ENCODE peak calls at places on chromosome X, in seven cellular contexts. One of them, this sample, is unnamed. For H3K36me3 and H3K27me3, the result is how much of the 10 kb centered on the place peaks cover.

GRCh38 chrX:132664273-132664672 is 175.4 kb upstream of the MBNL3 start:
- DNase-seq in thoracic aorta: no peak
- DNase-seq in BE2C: no peak
- DNase-seq in lung: no peak
- DNase-seq in tibial artery: no peak
- DNase-seq in HCT116: no peak
- DNase-seq in PC-3: no peak
- DNase-seq in this sample: no peak

GRCh38 chrX:68827256-68827655 is 1.6 kb upstream of the EFNB1 start:
- DNase-seq in thoracic aorta: no peak
- DNase-seq in HCT116: no peak
- DNase-seq in PC-3: no peak
- DNase-seq in tibial artery: no peak
- DNase-seq in lung: peak
- DNase-seq in BE2C: no peak
- DNase-seq in this sample: no peak

GRCh38 chrX:153460826-153461225 is 9.6 kb downstream of the HAUS7 start:
- DNase-seq in lung: no peak
- DNase-seq in tibial artery: no peak
- DNase-seq in thoracic aorta: no peak
- DNase-seq in BE2C: peak
- DNase-seq in HCT116: no peak
- DNase-seq in PC-3: peak
- DNase-seq in this sample: no peak

GRCh38 chrX:153772608-153773217 is 8.1 kb upstream of the SRPK3 start:
- DNase-seq in tibial artery: no peak
- DNase-seq in PC-3: no peak
- DNase-seq in thoracic aorta: no peak
- DNase-seq in BE2C: no peak
- DNase-seq in HCT116: no peak
- DNase-seq in lung: no peak
- DNase-seq in this sample: no peak

GRCh38 chrX:74613350-74614192 is 853 bp downstream of the RLIM start:
- DNase-seq in thoracic aorta: no peak
- DNase-seq in HCT116: no peak
- DNase-seq in PC-3: peak
- DNase-seq in tibial artery: peak
- DNase-seq in lung: no peak
- DNase-seq in BE2C: peak
- DNase-seq in this sample: no peak

GRCh38 chrX:27924261-27924660 is 57.0 kb downstream of the DCAF8L1 start:
- DNase-seq in tibial artery: no peak
- DNase-seq in PC-3: peak
- DNase-seq in thoracic aorta: no peak
- DNase-seq in lung: no peak
- DNase-seq in BE2C: no peak
- DNase-seq in HCT116: no peak
- DNase-seq in this sample: no peak

GRCh38 chrX:49053223-49054072 is 5.4 kb upstream of the CCDC120 start:
- DNase-seq in thoracic aorta: no peak
- DNase-seq in lung: peak
- DNase-seq in BE2C: peak
- DNase-seq in PC-3: peak
- DNase-seq in HCT116: no peak
- DNase-seq in tibial artery: no peak
- DNase-seq in this sample: no peak

GRCh38 chrX:74492720-74493201 is 71.5 kb downstream of the SLC16A2 start:
- DNase-seq in HCT116: no peak
- DNase-seq in BE2C: peak
- DNase-seq in thoracic aorta: no peak
- DNase-seq in tibial artery: no peak
- DNase-seq in lung: no peak
- DNase-seq in PC-3: no peak
- DNase-seq in this sample: no peak

GRCh38 chrX:154378059-154378798 is 866 bp upstream of the EMD start:
- DNase-seq in HCT116: no peak
- DNase-seq in PC-3: peak
- DNase-seq in lung: peak
- DNase-seq in tibial artery: peak
- DNase-seq in BE2C: peak
- DNase-seq in thoracic aorta: no peak
- DNase-seq in this sample: no peak

GRCh38 chrX:9562851-9563250 is 98.0 kb downstream of the TBL1X start:
- DNase-seq in tibial artery: peak
- DNase-seq in lung: no peak
- DNase-seq in PC-3: peak
- DNase-seq in thoracic aorta: no peak
- DNase-seq in HCT116: no peak
- DNase-seq in BE2C: no peak
- DNase-seq in this sample: peak

GRCh38 chrX:1542994-1543725 is 6.2 kb upstream of the P2RY8 start:
- DNase-seq in HCT116: no peak
- DNase-seq in thoracic aorta: no peak
- DNase-seq in BE2C: no peak
- DNase-seq in tibial artery: no peak
- DNase-seq in PC-3: no peak
- DNase-seq in lung: no peak
- DNase-seq in this sample: no peak

GRCh38 chrX:124098089-124098488 is 136.6 kb downstream of the STAG2 start:
- DNase-seq in PC-3: peak
- DNase-seq in tibial artery: no peak
- DNase-seq in thoracic aorta: no peak
- DNase-seq in lung: no peak
- DNase-seq in BE2C: no peak
- DNase-seq in HCT116: no peak
- DNase-seq in this sample: no peak

GRCh38 chrX:69493193-69493592 is 10.9 kb upstream of the NALF2 start:
- DNase-seq in PC-3: peak
- DNase-seq in lung: no peak
- DNase-seq in BE2C: peak
- DNase-seq in tibial artery: no peak
- DNase-seq in HCT116: peak
- DNase-seq in thoracic aorta: no peak
- DNase-seq in this sample: no peak

GRCh38 chrX:136193771-136194170 is 46.4 kb downstream of the FHL1 start:
- DNase-seq in thoracic aorta: no peak
- DNase-seq in BE2C: no peak
- DNase-seq in HCT116: no peak
- DNase-seq in tibial artery: no peak
- DNase-seq in PC-3: no peak
- DNase-seq in lung: no peak
- DNase-seq in this sample: no peak

GRCh38 chrX:110847334-110847733 is 51.7 kb upstream of the CHRDL1 start:
- DNase-seq in tibial artery: no peak
- DNase-seq in PC-3: peak
- DNase-seq in lung: no peak
- DNase-seq in BE2C: no peak
- DNase-seq in thoracic aorta: no peak
- DNase-seq in HCT116: peak
- DNase-seq in this sample: no peak

GRCh38 chrX:136209016-136209738 is 42.0 kb downstream of the MAP7D3 start:
- DNase-seq in thoracic aorta: no peak
- DNase-seq in BE2C: peak
- DNase-seq in lung: no peak
- DNase-seq in PC-3: peak
- DNase-seq in HCT116: no peak
- DNase-seq in tibial artery: peak
- DNase-seq in this sample: no peak

GRCh38 chrX:108264376-108264775 is 172.8 kb downstream of the ATG4A start:
- DNase-seq in BE2C: no peak
- DNase-seq in lung: no peak
- DNase-seq in tibial artery: no peak
- DNase-seq in HCT116: no peak
- DNase-seq in PC-3: no peak
- DNase-seq in thoracic aorta: no peak
- DNase-seq in this sample: no peak

GRCh38 chrX:69119122-69119521 is 46.1 kb downstream of the PJA1 start:
- DNase-seq in tibial artery: no peak
- DNase-seq in HCT116: no peak
- DNase-seq in PC-3: no peak
- DNase-seq in thoracic aorta: no peak
- DNase-seq in BE2C: no peak
- DNase-seq in lung: no peak
- DNase-seq in this sample: no peak

GRCh38 chrX:153059191-153060094 is 3.2 kb downstream of the PNMA3 start:
- DNase-seq in tibial artery: no peak
- DNase-seq in PC-3: no peak
- DNase-seq in HCT116: no peak
- DNase-seq in thoracic aorta: no peak
- DNase-seq in lung: no peak
- DNase-seq in BE2C: no peak
- DNase-seq in this sample: no peak

GRCh38 chrX:7062912-7063311 is 84.6 kb upstream of the STS start:
- DNase-seq in BE2C: no peak
- DNase-seq in HCT116: no peak
- DNase-seq in lung: no peak
- DNase-seq in thoracic aorta: no peak
- DNase-seq in PC-3: no peak
- DNase-seq in tibial artery: no peak
- DNase-seq in this sample: no peak

GRCh38 chrX:41802958-41803357 is 79.0 kb downstream of the GPR82 start:
- DNase-seq in HCT116: no peak
- DNase-seq in BE2C: no peak
- DNase-seq in tibial artery: no peak
- DNase-seq in thoracic aorta: no peak
- DNase-seq in PC-3: no peak
- DNase-seq in lung: no peak
- DNase-seq in this sample: no peak

GRCh38 chrX:47169726-47170515 is 23.7 kb upstream of the UBA1 start:
- DNase-seq in thoracic aorta: no peak
- DNase-seq in BE2C: no peak
- DNase-seq in lung: no peak
- DNase-seq in HCT116: no peak
- DNase-seq in tibial artery: no peak
- DNase-seq in PC-3: no peak
- DNase-seq in this sample: no peak

GRCh38 chrX:45843518-45843917 is 642.8 kb upstream of the DIPK2B start:
- DNase-seq in HCT116: no peak
- DNase-seq in PC-3: peak
- DNase-seq in lung: no peak
- DNase-seq in BE2C: no peak
- DNase-seq in thoracic aorta: no peak
- DNase-seq in tibial artery: no peak
- DNase-seq in this sample: no peak
- H3K36me3 ChIP-seq in HCT116: half or more
- H3K36me3 ChIP-seq in PC-3: half or more
- H3K36me3 ChIP-seq in lung: under half
- H3K36me3 ChIP-seq in BE2C: under half
- H3K36me3 ChIP-seq in thoracic aorta: under half
- H3K36me3 ChIP-seq in tibial artery: under half
- H3K36me3 ChIP-seq in this sample: under half

DNA sequence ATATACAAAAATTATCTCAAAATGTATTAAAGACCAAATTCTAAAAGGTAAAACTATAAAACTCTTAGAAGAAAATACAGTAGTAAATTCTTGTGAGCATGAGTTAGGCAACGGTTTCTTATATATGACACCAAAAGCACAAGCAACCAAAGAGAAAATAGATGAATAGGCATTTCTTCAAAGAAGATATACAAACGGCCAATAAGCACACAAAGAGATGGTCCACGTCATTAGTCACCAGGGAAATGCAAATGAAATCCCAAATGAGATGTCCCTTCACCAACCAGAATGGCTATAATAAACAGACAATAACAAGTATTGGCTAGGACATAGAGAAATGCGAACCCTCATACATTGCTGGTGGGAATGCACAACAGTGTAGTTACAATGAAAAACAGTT is 44.5 kb downstream of the RAB33A start:
- DNase-seq in lung: no peak
- DNase-seq in BE2C: no peak
- DNase-seq in thoracic aorta: no peak
- DNase-seq in HCT116: no peak
- DNase-seq in PC-3: no peak
- DNase-seq in tibial artery: no peak
- DNase-seq in this sample: no peak
- H3K27me3 ChIP-seq in lung: under half
- H3K27me3 ChIP-seq in BE2C: under half
- H3K27me3 ChIP-seq in thoracic aorta: under half
- H3K27me3 ChIP-seq in HCT116: under half
- H3K27me3 ChIP-seq in PC-3: under half
- H3K27me3 ChIP-seq in tibial artery: under half
- H3K27me3 ChIP-seq in this sample: under half

DNA sequence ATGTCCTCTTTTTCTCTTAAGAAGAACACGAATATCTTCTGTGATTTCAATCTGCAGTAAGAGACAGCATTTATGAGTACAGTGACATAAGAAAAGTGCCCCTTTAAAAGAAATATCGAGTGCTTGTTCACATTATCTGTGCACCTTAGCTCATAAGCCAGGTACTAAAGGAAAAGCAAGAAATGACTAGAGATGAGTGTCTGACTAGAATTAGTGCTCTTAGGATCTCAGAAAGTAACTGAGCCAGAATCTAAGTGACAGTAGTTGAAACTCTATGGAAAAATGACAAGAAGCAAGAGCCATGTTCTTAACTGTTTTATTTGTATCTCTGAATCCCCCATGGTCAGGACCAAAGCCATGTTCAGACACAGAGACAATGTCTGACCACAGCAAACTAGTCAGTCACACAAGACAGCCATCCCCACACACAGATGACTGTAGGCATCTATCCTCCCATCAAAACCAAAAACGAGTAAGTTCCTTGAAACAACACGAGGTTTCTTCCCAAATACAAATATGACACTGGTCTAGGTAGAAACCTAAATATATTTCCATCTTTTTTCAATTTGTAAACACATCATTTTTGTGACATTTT is 36.8 kb downstream of the ACSL4 start:
- DNase-seq in lung: no peak
- DNase-seq in tibial artery: no peak
- DNase-seq in thoracic aorta: no peak
- DNase-seq in HCT116: no peak
- DNase-seq in BE2C: no peak
- DNase-seq in PC-3: no peak
- DNase-seq in this sample: no peak
- H3K4me3 ChIP-seq in lung: no peak
- H3K4me3 ChIP-seq in tibial artery: no peak
- H3K4me3 ChIP-seq in thoracic aorta: no peak
- H3K4me3 ChIP-seq in HCT116: no peak
- H3K4me3 ChIP-seq in BE2C: no peak
- H3K4me3 ChIP-seq in PC-3: no peak
- H3K4me3 ChIP-seq in this sample: no peak

GRCh38 chrX:21978346-21978745 is 37.8 kb downstream of the SMS start:
- DNase-seq in lung: no peak
- DNase-seq in HCT116: no peak
- DNase-seq in tibial artery: no peak
- DNase-seq in PC-3: no peak
- DNase-seq in thoracic aorta: no peak
- DNase-seq in BE2C: no peak
- DNase-seq in this sample: no peak
- H3K36me3 ChIP-seq in lung: under half
- H3K36me3 ChIP-seq in HCT116: under half
- H3K36me3 ChIP-seq in tibial artery: under half
- H3K36me3 ChIP-seq in PC-3: under half
- H3K36me3 ChIP-seq in thoracic aorta: under half
- H3K36me3 ChIP-seq in BE2C: under half
- H3K36me3 ChIP-seq in this sample: under half

This sample was measured in BJ.